ENCODE peak calls at places on chromosomes 7 and 10, in six cellular contexts. K is adrenal gland, E is sigmoid colon, T is transverse colon, B is HCT116, G is IMR-90. S is an unnamed sample. For H3K4me1, the result is how much of the 10 kb centered on the place peaks cover.

GRCh38 chr7:17545348-17545747 is 246.9 kb downstream of the AHR start:
- DNase-seq in K (no peak), E (no peak), T (no peak), B (no peak), G (no peak), S (no peak)

GRCh38 chr10:86216886-86217285 is 149.7 kb downstream of the GRID1 start:
- DNase-seq in K (no peak), E (no peak), T (no peak), B (no peak), G (no peak), S (peak)

GRCh38 chr7:154620307-154620706 is 382.6 kb downstream of the PAXIP1 start:
- DNase-seq in K (no peak), E (no peak), T (no peak), B (no peak), G (no peak), S (no peak)

GRCh38 chr7:2037301-2037804 is 195.4 kb downstream of the MAD1L1 start:
- DNase-seq in K (no peak), E (peak), T (no peak), B (no peak), G (peak), S (no peak)

GRCh38 chr10:86970887-86971145 is 2.5 kb downstream of the ADIRF start:
- DNase-seq in K (no peak), E (no peak), T (no peak), B (no peak), G (no peak), S (no peak)

GRCh38 chr7:41711283-41712064 is 8.6 kb upstream of the INHBA start:
- DNase-seq in K (peak), E (no peak), T (peak), B (no peak), G (peak), S (peak)

GRCh38 chr7:157000047-157000726 is 10.3 kb downstream of the MNX1 start:
- DNase-seq in K (no peak), E (no peak), T (peak), B (no peak), G (no peak), S (no peak)

GRCh38 chr10:67903581-67903980 is 19.1 kb downstream of the SIRT1 start:
- DNase-seq in K (no peak), E (no peak), T (no peak), B (no peak), G (no peak), S (no peak)

GRCh38 chr10:80196270-80196949 is 8.9 kb downstream of the ANXA11 start:
- DNase-seq in K (peak), E (no peak), T (peak), B (peak), G (peak), S (peak)

GRCh38 chr7:110084177-110084807 is 1006.6 kb upstream of the LRRN3 start:
- DNase-seq in K (no peak), E (no peak), T (no peak), B (no peak), G (peak), S (no peak)

GRCh38 chr10:104472505-104472904 is 118.9 kb downstream of the CFAP58 start:
- DNase-seq in K (no peak), E (no peak), T (no peak), B (peak), G (peak), S (no peak)

GRCh38 chr7:64729089-64729848 is 63.3 kb downstream of the ZNF107 start:
- DNase-seq in K (no peak), E (no peak), T (no peak), B (no peak), G (no peak), S (no peak)

GRCh38 chr7:78197447-78197846 is 398.9 kb downstream of the PHTF2 start:
- DNase-seq in K (no peak), E (no peak), T (no peak), B (no peak), G (peak), S (no peak)

GRCh38 chr10:60405172-60405571 is 15.5 kb upstream of the ANK3 start:
- DNase-seq in K (no peak), E (no peak), T (no peak), B (no peak), G (no peak), S (no peak)

GRCh38 chr10:33180390-33180789 is 154.1 kb downstream of the NRP1 start:
- DNase-seq in K (no peak), E (no peak), T (no peak), B (no peak), G (peak), S (no peak)

GRCh38 chr10:32308027-32308603 is 38.8 kb downstream of the EPC1 start:
- DNase-seq in K (no peak), E (no peak), T (no peak), B (no peak), G (no peak), S (peak)

GRCh38 chr7:94888542-94888941 is 18.9 kb upstream of the PPP1R9A start:
- DNase-seq in K (peak), E (no peak), T (peak), B (peak), G (no peak), S (peak)

GRCh38 chr10:43846187-43846680 is 197.6 kb upstream of the ZNF32 start:
- DNase-seq in K (peak), E (no peak), T (no peak), B (no peak), G (peak), S (peak)

GRCh38 chr7:35038340-35038738 is 1.1 kb upstream of the DPY19L1 start:
- DNase-seq in K (peak), E (no peak), T (no peak), B (no peak), G (no peak), S (no peak)

GRCh38 chr7:35037211-35037525 is at the start of gene DPY19L1:
- DNase-seq in K (no peak), E (no peak), T (no peak), B (no peak), G (no peak), S (no peak)

GRCh38 chr7:35036361-35037171 is 719 bp downstream of the DPY19L1 start:
- DNase-seq in K (peak), E (peak), T (peak), B (no peak), G (peak), S (peak)

GRCh38 chr7:35039343-35039742 is 2.1 kb upstream of the DPY19L1 start:
- DNase-seq in K (no peak), E (no peak), T (no peak), B (no peak), G (no peak), S (no peak)

DNA sequence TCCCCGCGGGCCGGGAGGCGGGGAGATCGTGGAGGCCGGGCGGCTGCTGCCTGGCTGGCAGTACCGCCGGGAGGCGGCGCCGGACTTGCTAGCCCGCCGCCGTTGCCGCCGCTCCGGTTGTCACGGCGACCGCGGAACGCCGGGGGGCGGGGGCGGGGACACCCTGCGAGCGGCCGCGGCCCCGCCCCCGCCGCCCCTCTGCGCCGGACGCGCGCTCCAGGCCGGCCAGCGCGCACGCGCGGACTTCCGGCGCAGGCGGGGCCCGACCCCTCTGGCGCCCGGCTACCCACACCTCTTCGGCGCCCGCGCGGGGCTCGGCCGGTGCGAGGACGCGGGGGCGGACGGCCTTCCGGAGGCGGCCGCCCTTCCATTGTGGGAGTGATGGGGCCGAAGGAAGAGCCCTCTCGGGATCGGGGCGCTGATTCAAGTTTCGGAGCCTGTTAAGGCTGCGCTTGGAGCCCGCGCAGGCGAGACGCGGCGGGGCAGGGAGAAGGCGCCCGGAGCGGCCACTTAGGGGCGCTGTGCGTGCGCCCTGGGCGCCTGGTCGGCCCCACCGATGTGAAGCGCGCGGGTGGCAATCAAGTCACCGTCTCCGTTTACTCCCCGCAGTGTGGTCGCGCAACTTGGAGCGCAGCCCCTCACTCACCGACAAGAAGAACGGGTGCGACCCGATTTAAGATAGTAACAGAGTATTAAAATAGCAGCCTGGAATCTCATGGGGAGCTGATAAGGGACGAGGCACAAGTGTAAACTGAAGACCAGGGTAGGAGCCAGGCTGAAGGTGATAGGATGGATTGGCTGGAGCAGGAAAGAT is 448 bp upstream of the DPY19L1 start:
- DNase-seq in K (peak), E (peak), T (peak), B (peak), G (peak), S (peak)
- TF ChIP-seq POLR2A in K (no peak), E (no peak), T (no peak), B (peak), G (peak), S (no peak)

DNA sequence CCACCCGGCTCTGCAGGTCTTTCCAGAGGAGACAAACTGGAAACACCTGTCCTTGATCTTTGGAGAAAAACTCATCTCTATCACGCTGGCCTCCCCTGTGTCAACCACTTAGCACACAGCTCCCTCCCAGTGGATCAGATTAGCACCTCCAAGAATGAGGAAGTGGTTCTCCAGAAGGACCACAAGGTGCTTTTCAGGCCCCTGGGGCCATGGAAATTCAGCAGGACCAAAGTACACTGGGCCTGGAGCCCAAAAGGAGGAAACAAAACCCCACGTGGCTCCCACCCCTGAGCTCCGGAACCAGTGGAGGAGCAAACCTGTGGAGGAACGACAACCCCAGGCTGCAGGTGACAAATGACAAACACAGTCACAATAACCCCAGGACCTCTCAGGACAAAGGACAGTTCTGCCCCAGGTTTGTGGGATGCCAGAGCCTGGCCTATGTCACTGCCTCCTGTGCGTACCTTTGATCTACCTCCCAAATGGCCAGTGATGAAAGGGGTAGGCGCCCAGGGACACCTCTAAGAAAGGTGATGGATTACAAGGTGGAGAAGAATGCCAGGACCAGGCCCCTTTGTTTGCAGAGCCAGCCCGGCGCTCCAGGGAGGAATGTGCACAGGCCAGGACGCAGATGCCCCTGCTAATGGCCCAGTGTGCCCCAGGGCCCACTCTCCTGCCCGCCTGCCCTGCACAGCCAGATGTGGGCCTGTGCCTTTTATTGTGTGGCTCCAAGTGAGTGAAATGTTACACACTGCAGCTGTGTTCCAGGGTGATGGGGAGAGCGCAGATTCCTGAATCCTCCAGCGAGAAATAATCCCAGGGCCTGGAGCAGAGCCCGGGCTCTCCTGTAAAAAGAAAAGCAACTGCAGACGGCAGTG is 5.6 kb downstream of the TNS3 start:
- DNase-seq in K (peak), E (peak), T (peak), B (peak), G (peak), S (peak)
- TF ChIP-seq CTCF in K (no peak), E (no peak), T (no peak), B (no peak), G (no peak), S (no peak)

GRCh38 chr10:125101049-125101448 is 59.3 kb downstream of the CTBP2 start:
- DNase-seq in K (no peak), E (peak), T (no peak), B (no peak), G (no peak), S (peak)
- H3K4me1 ChIP-seq in K (under half), E (under half), T (under half), B (under half), G (under half), S (under half)

DNA sequence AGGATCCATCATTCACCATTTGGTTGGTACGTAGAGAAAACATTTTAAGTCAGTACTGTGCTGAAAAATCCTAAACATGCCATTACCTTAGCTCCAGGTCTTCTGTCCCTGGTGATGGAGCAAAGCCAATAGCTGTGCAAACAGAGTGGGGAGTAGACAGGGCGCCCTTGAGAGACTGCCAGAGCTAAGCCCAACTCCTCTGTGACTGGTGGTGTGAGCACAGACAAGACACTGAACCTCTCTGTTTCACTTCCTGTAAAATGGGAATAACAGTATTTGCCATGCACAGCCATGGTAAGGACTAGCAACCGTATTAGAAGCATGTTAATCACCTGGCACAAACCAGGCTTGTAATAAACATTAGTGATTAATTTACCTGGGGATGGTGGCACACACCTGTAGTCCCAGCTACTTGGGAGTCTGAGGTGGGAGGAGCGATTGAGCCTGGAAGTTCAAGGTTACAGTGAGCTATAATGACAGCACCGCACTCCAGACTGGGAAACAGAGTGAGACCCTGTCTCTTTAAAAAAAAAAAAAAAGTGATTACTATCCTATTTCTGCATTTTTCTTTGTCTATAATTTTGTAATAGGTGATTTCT is 28.7 kb downstream of the LYZL1 start:
- DNase-seq in K (no peak), E (no peak), T (no peak), B (no peak), G (no peak), S (peak)
- TF ChIP-seq POLR2A in K (no peak), E (no peak), T (no peak), B (no peak), G (no peak), S (no peak)

GRCh38 chr7:21550821-21551531 is 8.1 kb downstream of the DNAH11 start:
- DNase-seq in K (no peak), E (no peak), T (no peak), B (peak), G (no peak), S (no peak)
- TF ChIP-seq CTCF in K (no peak), E (no peak), T (no peak), B (peak), G (no peak), S (no peak)

GRCh38 chr7:102459221-102459844 is 5.3 kb downstream of the ALKBH4 start:
- DNase-seq in K (no peak), E (no peak), T (no peak), B (no peak), G (no peak), S (no peak)
- H3K4me1 ChIP-seq in K (under half), E (under half), T (under half), B (under half), G (under half), S (under half)

GRCh38 chr10:100522945-100523344 is 3.3 kb upstream of the SEC31B start:
- DNase-seq in K (peak), E (no peak), T (no peak), B (no peak), G (peak), S (no peak)
- TF ChIP-seq POLR2A in K (no peak), E (no peak), T (no peak), B (no peak), G (no peak), S (no peak)

GRCh38 chr10:20887706-20888535 is 9.2 kb downstream of the NEBL start:
- DNase-seq in K (no peak), E (no peak), T (no peak), B (no peak), G (no peak), S (no peak)

GRCh38 chr10:20891338-20891714 is 5.8 kb downstream of the NEBL start:
- DNase-seq in K (no peak), E (no peak), T (no peak), B (no peak), G (no peak), S (no peak)

GRCh38 chr10:20890491-20891337 is 6.4 kb downstream of the NEBL start:
- DNase-seq in K (no peak), E (no peak), T (no peak), B (no peak), G (no peak), S (no peak)

GRCh38 chr10:20890009-20890408 is 7.1 kb downstream of the NEBL start:
- DNase-seq in K (no peak), E (no peak), T (no peak), B (no peak), G (no peak), S (no peak)

DNA sequence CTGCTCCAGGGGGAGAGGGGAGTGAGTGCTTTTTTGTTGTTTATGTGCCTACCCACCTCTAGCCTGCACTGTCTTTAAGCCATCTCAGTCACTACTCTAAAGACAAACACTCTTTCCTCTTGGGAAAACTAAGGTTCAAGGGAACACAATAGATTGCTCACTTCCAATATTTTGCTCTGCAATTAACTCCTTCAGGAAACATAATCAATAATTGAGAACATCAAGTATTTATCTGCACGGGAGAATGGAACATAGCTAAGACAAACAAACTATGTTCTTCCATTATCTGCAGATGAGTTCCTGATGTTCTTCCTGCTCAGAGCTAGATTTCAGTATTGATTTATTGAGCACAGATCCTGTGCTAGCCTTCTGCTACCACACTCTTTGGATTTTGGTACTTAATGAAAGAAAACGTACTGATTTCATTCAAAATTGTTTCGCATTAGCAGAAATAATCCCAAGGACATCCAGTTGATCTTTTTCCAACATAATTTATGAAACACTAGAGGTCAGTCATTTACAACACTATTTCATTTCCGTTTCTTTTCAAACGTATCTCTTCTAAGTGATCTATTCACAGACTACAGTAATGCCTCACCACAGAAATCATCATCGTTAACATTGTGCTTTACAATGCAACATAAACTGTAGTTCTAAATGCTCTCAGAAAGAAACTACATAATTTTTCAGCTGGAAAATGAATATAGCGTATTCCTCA is 8.3 kb downstream of the NEBL start:
- DNase-seq in K (no peak), E (no peak), T (no peak), B (no peak), G (no peak), S (no peak)
- TF ChIP-seq CTCF in K (no peak), E (no peak), T (no peak), B (no peak), G (no peak), S (no peak)

DNA sequence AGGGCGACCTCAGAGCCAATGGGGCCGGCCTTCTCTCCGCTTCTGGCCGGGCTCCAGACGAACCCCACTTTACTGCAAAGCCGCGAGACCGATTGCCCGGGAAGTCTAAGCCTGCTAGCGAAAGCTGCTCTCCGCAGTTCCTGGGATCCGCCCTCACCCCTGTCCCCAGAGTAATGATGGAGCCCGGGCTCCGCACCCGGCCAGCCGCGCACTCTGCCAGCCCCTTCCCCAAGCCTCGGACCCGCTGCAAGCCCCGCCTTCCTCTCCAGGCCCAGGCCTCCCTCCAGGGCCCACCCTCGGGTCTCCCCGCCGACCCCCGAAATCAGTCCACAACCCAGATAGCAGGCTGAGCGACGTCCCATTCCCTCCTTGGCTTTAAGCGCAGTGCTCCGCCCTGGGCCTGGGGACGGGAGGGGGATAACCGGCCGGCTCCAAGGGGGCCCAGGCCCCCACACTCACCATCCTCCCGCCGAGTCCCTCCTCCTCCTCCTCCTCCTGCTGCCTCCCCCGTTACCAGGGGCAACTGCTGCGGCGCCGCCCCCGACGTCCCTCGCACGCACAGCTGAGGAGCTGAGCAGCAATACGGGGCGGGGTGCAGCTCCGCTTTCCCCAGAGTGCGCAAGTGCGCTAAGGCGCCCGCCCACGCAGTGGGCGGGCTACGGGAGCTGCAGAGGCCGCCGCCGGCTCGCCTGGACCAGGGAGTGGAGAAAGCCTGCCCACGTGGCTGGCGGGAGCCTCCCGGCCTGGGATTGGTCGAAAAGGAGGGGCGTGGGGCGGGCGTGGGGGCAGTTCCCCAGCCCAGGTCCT is at the start of gene ARL3:
- DNase-seq in K (peak), E (peak), T (peak), B (peak), G (peak), S (peak)
- H3K4me1 ChIP-seq in K (under half), E (under half), T (under half), B (under half), G (under half), S (under half)

GRCh38 chr10:62817763-62818425 is 1.7 kb upstream of the EGR2 start:
- DNase-seq in K (peak), E (peak), T (peak), B (peak), G (peak), S (peak)
- TF ChIP-seq POLR2A in K (no peak), E (no peak), T (no peak), B (no peak), G (no peak), S (peak)